ENCODE peak calls at places on chromosomes 1 and 21, in seven cellular contexts. A is breast epithelium, W is endothelial cell of umbilical vein, T is gastrocnemius medialis, G is stomach, O is heart left ventricle, M is IMR-90. U is an unnamed sample.

GRCh38 chr1:82273816-82274215 is 473.1 kb downstream of the ADGRL2 start:
- DNase-seq in G (no peak), O (no peak), T (no peak), M (no peak), A (no peak), W (no peak), U (no peak)

GRCh38 chr1:178500936-178501554 is 4.3 kb upstream of the CLEC20A start:
- DNase-seq in G (no peak), W (no peak), O (no peak), T (no peak), M (no peak), A (no peak), U (no peak)

GRCh38 chr1:94542088-94542671 is 621 bp upstream of the F3 start:
- DNase-seq in M (peak), G (peak), T (peak), W (peak), O (peak), A (no peak), U (peak)

GRCh38 chr1:220458936-220459335 is 69.0 kb upstream of the MARK1 start:
- DNase-seq in O (no peak), A (no peak), M (no peak), W (no peak), T (no peak), G (no peak), U (no peak)

GRCh38 chr1:162230096-162230495 is 146.6 kb downstream of the SPATA46 start:
- DNase-seq in O (no peak), A (no peak), W (peak), M (no peak), G (peak), T (no peak), U (peak)

GRCh38 chr1:92476071-92476607 is 10.6 kb downstream of the GFI1 start:
- DNase-seq in T (no peak), W (no peak), G (no peak), M (no peak), O (no peak), A (no peak), U (no peak)

GRCh38 chr21:38721983-38722382 is 83.7 kb upstream of the ETS2 start:
- DNase-seq in G (no peak), T (no peak), W (no peak), O (no peak), M (no peak), A (no peak), U (no peak)

GRCh38 chr21:17050646-17051045 is 462.2 kb upstream of the CXADR start:
- DNase-seq in W (no peak), O (no peak), A (no peak), M (no peak), G (no peak), T (no peak), U (no peak)

GRCh38 chr21:33158654-33159053 is 71.1 kb upstream of the IFNAR2 start:
- DNase-seq in T (no peak), G (no peak), A (no peak), O (no peak), M (no peak), W (no peak), U (no peak)

DNA sequence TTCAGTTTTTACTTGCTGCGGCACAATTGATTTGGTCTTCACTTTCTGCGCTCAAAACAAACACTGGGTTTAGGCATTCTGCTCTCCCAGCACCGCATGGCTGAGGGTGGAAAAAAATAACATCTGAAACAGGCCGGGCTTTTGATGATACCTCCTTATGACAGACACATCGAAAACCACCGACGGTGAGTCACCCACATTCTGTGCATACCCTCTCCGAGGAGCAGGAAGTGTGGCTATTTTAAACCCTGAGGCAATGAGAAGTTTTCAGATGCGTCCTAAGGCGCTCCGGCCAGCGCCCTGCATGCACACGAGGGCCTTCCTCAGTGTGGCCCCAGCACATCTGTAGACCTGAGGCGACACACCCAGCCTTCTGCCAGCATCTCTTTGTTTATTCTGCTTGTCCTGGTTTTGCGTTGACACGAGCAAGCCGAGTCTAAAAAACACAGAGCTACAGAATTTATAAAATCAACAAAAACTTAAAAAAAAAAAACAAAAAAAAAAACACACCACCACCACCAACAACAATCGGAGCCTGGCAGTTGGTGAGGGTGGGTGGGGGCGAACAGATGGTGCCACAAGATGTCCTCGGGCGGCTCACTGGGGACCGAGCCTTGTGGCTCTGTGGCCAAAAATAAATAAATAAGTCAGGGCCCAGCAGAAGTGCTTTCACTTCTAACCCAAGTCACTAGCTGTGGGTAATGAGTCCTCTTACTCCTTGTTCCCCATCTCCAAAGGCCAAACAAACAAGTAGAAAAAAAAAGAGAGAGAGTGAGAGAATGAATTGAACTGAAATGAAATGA is 162.6 kb upstream of the IRF2BP2 start:
- DNase-seq in W (peak), G (peak), T (peak), O (peak), M (peak), A (peak), U (no peak)
- TF ChIP-seq POLR2A in W (peak), G (no peak), T (peak), O (no peak), M (peak), A (no peak), U (no peak)

GRCh38 chr1:230222678-230223077 is 155.6 kb downstream of the GALNT2 start:
- DNase-seq in T (no peak), W (no peak), A (no peak), M (no peak), G (no peak), O (no peak), U (no peak)
- TF ChIP-seq CTCF in T (no peak), W (no peak), A (no peak), M (peak), G (no peak), O (no peak), U (peak)

GRCh38 chr1:161158316-161159016 is 834 bp upstream of the USP21 start:
- DNase-seq in G (no peak), O (no peak), M (no peak), A (no peak), W (no peak), T (no peak), U (no peak)

GRCh38 chr1:161159087-161159914 is at the start of gene USP21:
- DNase-seq in O (peak), T (peak), G (peak), A (peak), M (peak), W (peak), U (peak)

GRCh38 chr1:161157867-161158266 is 1.4 kb upstream of the USP21 start:
- DNase-seq in W (no peak), G (no peak), A (no peak), O (no peak), T (no peak), M (no peak), U (no peak)

DNA sequence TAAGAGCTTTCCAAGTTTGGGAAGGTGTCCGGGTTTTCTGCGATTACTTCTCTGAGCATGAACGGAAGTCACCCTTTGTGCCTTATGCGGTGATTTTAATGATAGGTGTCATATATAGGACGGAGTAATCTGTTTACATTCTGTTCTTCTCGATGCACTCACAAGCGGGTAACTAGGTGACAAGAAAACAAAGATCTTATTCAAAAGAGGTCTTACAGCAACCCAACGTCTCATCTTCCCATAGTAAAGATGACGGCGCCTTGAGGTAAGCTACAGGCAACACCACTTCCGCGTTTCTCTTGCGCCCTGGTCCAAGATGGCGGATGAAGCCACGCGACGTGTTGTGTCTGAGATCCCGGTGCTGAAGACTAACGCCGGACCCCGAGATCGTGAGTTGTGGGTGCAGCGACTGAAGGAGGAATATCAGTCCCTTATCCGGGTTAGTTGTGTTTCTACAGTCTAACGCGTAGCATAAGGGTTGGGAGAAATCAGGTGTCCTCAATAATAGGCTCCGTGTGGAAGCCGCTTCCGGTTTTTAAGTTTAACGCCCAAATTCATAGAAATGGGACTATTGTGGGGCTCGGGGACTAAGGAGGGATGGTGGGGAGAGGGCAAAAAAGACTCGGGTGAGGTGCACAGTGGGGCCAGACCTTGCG is at the start of gene UFC1:
- DNase-seq in M (peak), W (peak), O (peak), A (peak), T (peak), G (peak), U (peak)
- TF ChIP-seq POLR2A in M (peak), W (peak), O (peak), A (no peak), T (no peak), G (no peak), U (peak)

DNA sequence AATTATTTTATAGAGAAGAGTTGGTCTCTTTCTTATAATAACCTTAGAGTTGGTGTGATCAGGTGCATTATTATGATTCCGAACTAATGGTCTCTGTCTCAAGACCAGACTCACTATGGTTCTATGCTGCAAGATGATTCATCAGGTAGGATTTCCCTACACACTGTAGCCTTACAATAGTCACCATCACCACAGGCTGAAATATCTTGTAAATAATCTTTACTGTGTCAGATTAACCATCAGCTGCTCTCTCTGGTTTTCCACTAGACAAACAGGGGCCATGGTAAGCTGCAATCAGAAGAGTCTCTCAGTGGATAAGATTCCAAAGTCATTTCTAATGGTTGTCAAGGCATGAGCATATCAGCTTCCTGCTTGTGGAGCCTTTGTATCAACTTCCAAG is 4.4 kb upstream of the GBP4 start:
- DNase-seq in T (no peak), O (no peak), A (no peak), W (no peak), M (no peak), G (no peak), U (no peak)
- TF ChIP-seq CTCF in T (no peak), O (no peak), A (no peak), W (no peak), M (no peak), G (no peak), U (no peak)

GRCh38 chr1:24925082-24925779 is 4.8 kb downstream of the RUNX3 start:
- DNase-seq in W (no peak), A (no peak), M (no peak), T (no peak), O (no peak), G (no peak), U (no peak)

GRCh38 chr1:24927886-24928630 is 2.0 kb downstream of the RUNX3 start:
- DNase-seq in G (no peak), A (no peak), W (peak), O (no peak), M (no peak), T (no peak), U (no peak)

GRCh38 chr1:24926596-24927249 is 3.4 kb downstream of the RUNX3 start:
- DNase-seq in T (no peak), O (no peak), G (no peak), A (no peak), W (no peak), M (no peak), U (no peak)

GRCh38 chr1:24927473-24927872 is 2.6 kb downstream of the RUNX3 start:
- DNase-seq in G (no peak), M (no peak), A (no peak), O (no peak), T (no peak), W (no peak), U (no peak)

GRCh38 chr1:24925963-24926362 is 4.1 kb downstream of the RUNX3 start:
- DNase-seq in M (no peak), W (no peak), G (no peak), A (no peak), T (no peak), O (no peak), U (no peak)
- TF ChIP-seq POLR2A in M (no peak), W (no peak), G (no peak), A (no peak), T (no peak), O (no peak), U (no peak)

GRCh38 chr1:158527190-158527815 is 26.9 kb downstream of the OR6Y1 start:
- DNase-seq in A (no peak), G (no peak), M (peak), W (peak), T (no peak), O (no peak), U (no peak)
- TF ChIP-seq CTCF in A (no peak), G (no peak), M (peak), W (peak), T (no peak), O (peak), U (peak)

GRCh38 chr1:229409616-229410369 is 24.1 kb downstream of the ACTA1 start:
- DNase-seq in O (no peak), G (no peak), T (no peak), W (no peak), A (no peak), M (no peak), U (no peak)

GRCh38 chr1:229410370-229410691 is 23.6 kb downstream of the ACTA1 start:
- DNase-seq in M (no peak), T (no peak), W (no peak), A (no peak), O (no peak), G (no peak), U (no peak)

GRCh38 chr1:229412056-229412455 is 21.8 kb downstream of the ACTA1 start:
- DNase-seq in G (no peak), O (no peak), T (no peak), W (no peak), M (no peak), A (no peak), U (no peak)

GRCh38 chr1:229410692-229411433 is 23.0 kb downstream of the ACTA1 start:
- DNase-seq in T (peak), M (peak), W (no peak), G (peak), O (peak), A (no peak), U (no peak)

DNA sequence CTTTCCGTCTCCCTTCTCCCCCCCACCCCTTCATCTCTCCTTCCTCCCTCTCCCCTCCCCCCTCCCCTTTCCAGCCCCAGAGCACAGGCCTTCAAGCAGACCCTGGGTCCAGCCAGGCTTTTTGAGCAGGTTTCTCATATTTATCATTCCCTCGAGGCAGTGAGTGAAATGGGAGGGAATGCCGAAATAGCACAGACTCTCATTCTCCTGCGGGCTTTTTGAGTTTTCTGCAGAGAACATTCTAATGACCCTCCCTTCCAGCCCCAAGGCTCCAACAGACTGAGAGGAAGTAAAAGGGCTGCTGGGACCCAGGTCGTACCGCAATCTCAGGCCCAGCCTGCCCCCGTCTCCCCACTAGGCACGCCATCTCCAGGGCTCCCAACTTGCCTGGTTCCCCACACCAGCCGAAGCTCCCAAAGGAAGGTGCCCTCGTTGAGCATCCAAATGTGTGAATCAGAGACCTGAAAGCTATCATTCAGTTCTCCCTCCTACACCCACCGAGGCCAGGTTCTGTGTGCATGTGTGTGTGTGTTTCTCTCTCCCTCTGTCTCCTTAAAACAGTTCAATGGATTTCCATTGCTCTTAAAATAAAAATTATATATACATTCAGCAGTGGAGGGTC is 22.3 kb downstream of the ACTA1 start:
- DNase-seq in G (no peak), M (no peak), T (no peak), W (no peak), O (no peak), A (no peak), U (no peak)
- TF ChIP-seq POLR2A in G (no peak), M (no peak), T (no peak), W (no peak), O (no peak), A (no peak), U (no peak)